ENCODE peak calls at places on chromosome 20, in nine cellular contexts. One of them, this sample, is unnamed.

GRCh38 chr20:15976047-15976731 is 597.1 kb downstream of the KIF16B start:
- DNase-seq in fibroblast of pulmonary artery: no peak
- DNase-seq in adrenal gland: no peak
- DNase-seq in A172: no peak
- DNase-seq in heart right ventricle: no peak
- DNase-seq in HEK293T: no peak
- DNase-seq in C1 segment of cervical spinal cord: no peak
- DNase-seq in foreskin fibroblast: no peak
- DNase-seq in NCI-H460: no peak
- DNase-seq in this sample: no peak

GRCh38 chr20:49384437-49385434 is 97.7 kb downstream of the KCNB1 start:
- DNase-seq in adrenal gland: peak
- DNase-seq in HEK293T: peak
- DNase-seq in NCI-H460: peak
- DNase-seq in fibroblast of pulmonary artery: peak
- DNase-seq in C1 segment of cervical spinal cord: peak
- DNase-seq in foreskin fibroblast: peak
- DNase-seq in A172: peak
- DNase-seq in heart right ventricle: peak
- DNase-seq in this sample: peak

GRCh38 chr20:1086273-1087213 is 31.9 kb upstream of the PSMF1 start:
- DNase-seq in foreskin fibroblast: no peak
- DNase-seq in HEK293T: no peak
- DNase-seq in NCI-H460: no peak
- DNase-seq in heart right ventricle: no peak
- DNase-seq in C1 segment of cervical spinal cord: no peak
- DNase-seq in fibroblast of pulmonary artery: no peak
- DNase-seq in adrenal gland: no peak
- DNase-seq in A172: no peak
- DNase-seq in this sample: no peak

GRCh38 chr20:57251344-57251743 is 15.1 kb downstream of the BMP7 start:
- DNase-seq in foreskin fibroblast: no peak
- DNase-seq in fibroblast of pulmonary artery: peak
- DNase-seq in A172: peak
- DNase-seq in NCI-H460: no peak
- DNase-seq in heart right ventricle: no peak
- DNase-seq in adrenal gland: peak
- DNase-seq in HEK293T: no peak
- DNase-seq in C1 segment of cervical spinal cord: no peak
- DNase-seq in this sample: no peak

GRCh38 chr20:5039255-5039657 is 37.9 kb upstream of the SLC23A2 start:
- DNase-seq in A172: no peak
- DNase-seq in foreskin fibroblast: no peak
- DNase-seq in NCI-H460: no peak
- DNase-seq in HEK293T: no peak
- DNase-seq in adrenal gland: no peak
- DNase-seq in fibroblast of pulmonary artery: no peak
- DNase-seq in C1 segment of cervical spinal cord: no peak
- DNase-seq in heart right ventricle: no peak
- DNase-seq in this sample: no peak

GRCh38 chr20:56437196-56437960 is 25.3 kb downstream of the CASS4 start:
- DNase-seq in adrenal gland: no peak
- DNase-seq in fibroblast of pulmonary artery: no peak
- DNase-seq in A172: no peak
- DNase-seq in heart right ventricle: no peak
- DNase-seq in foreskin fibroblast: no peak
- DNase-seq in C1 segment of cervical spinal cord: no peak
- DNase-seq in HEK293T: no peak
- DNase-seq in NCI-H460: no peak
- DNase-seq in this sample: no peak

GRCh38 chr20:58719971-58720371 is 27.4 kb downstream of the NPEPL1 start:
- DNase-seq in heart right ventricle: no peak
- DNase-seq in A172: no peak
- DNase-seq in adrenal gland: no peak
- DNase-seq in fibroblast of pulmonary artery: no peak
- DNase-seq in foreskin fibroblast: no peak
- DNase-seq in C1 segment of cervical spinal cord: no peak
- DNase-seq in HEK293T: no peak
- DNase-seq in NCI-H460: no peak
- DNase-seq in this sample: peak

GRCh38 chr20:14413835-14414234 is 76.4 kb upstream of the FLRT3 start:
- DNase-seq in heart right ventricle: no peak
- DNase-seq in fibroblast of pulmonary artery: no peak
- DNase-seq in adrenal gland: no peak
- DNase-seq in foreskin fibroblast: no peak
- DNase-seq in A172: no peak
- DNase-seq in C1 segment of cervical spinal cord: no peak
- DNase-seq in HEK293T: no peak
- DNase-seq in NCI-H460: no peak
- DNase-seq in this sample: no peak

GRCh38 chr20:54624701-54625472 is 149.5 kb downstream of the DOK5 start:
- DNase-seq in adrenal gland: no peak
- DNase-seq in C1 segment of cervical spinal cord: peak
- DNase-seq in A172: no peak
- DNase-seq in HEK293T: no peak
- DNase-seq in foreskin fibroblast: no peak
- DNase-seq in NCI-H460: no peak
- DNase-seq in fibroblast of pulmonary artery: peak
- DNase-seq in heart right ventricle: no peak
- DNase-seq in this sample: no peak

GRCh38 chr20:57600324-57601210 is 19.7 kb downstream of the ZBP1 start:
- DNase-seq in fibroblast of pulmonary artery: no peak
- DNase-seq in adrenal gland: no peak
- DNase-seq in HEK293T: no peak
- DNase-seq in C1 segment of cervical spinal cord: no peak
- DNase-seq in foreskin fibroblast: no peak
- DNase-seq in heart right ventricle: peak
- DNase-seq in NCI-H460: no peak
- DNase-seq in A172: no peak
- DNase-seq in this sample: no peak

GRCh38 chr20:26163890-26164289 is 467.2 kb upstream of the ZNF337 start:
- DNase-seq in adrenal gland: no peak
- DNase-seq in HEK293T: no peak
- DNase-seq in fibroblast of pulmonary artery: peak
- DNase-seq in heart right ventricle: no peak
- DNase-seq in A172: peak
- DNase-seq in foreskin fibroblast: peak
- DNase-seq in C1 segment of cervical spinal cord: no peak
- DNase-seq in NCI-H460: no peak
- DNase-seq in this sample: no peak

GRCh38 chr20:61566691-61567090 is 314.6 kb downstream of the CDH4 start:
- DNase-seq in heart right ventricle: no peak
- DNase-seq in HEK293T: no peak
- DNase-seq in fibroblast of pulmonary artery: no peak
- DNase-seq in A172: no peak
- DNase-seq in foreskin fibroblast: no peak
- DNase-seq in adrenal gland: no peak
- DNase-seq in NCI-H460: no peak
- DNase-seq in C1 segment of cervical spinal cord: no peak
- DNase-seq in this sample: no peak

GRCh38 chr20:34522969-34523871 is 7.0 kb downstream of the DYNLRB1 start:
- DNase-seq in A172: peak
- DNase-seq in heart right ventricle: no peak
- DNase-seq in fibroblast of pulmonary artery: peak
- DNase-seq in foreskin fibroblast: peak
- DNase-seq in HEK293T: peak
- DNase-seq in C1 segment of cervical spinal cord: peak
- DNase-seq in NCI-H460: peak
- DNase-seq in adrenal gland: peak
- DNase-seq in this sample: no peak

GRCh38 chr20:36093025-36093803 is 61.3 kb upstream of the EPB41L1 start:
- DNase-seq in HEK293T: no peak
- DNase-seq in heart right ventricle: peak
- DNase-seq in C1 segment of cervical spinal cord: no peak
- DNase-seq in adrenal gland: peak
- DNase-seq in NCI-H460: no peak
- DNase-seq in A172: no peak
- DNase-seq in fibroblast of pulmonary artery: peak
- DNase-seq in foreskin fibroblast: no peak
- DNase-seq in this sample: peak

GRCh38 chr20:3158968-3159431 is 665 bp downstream of the FASTKD5 start:
- DNase-seq in C1 segment of cervical spinal cord: no peak
- DNase-seq in fibroblast of pulmonary artery: peak
- DNase-seq in adrenal gland: no peak
- DNase-seq in HEK293T: no peak
- DNase-seq in A172: peak
- DNase-seq in NCI-H460: no peak
- DNase-seq in heart right ventricle: no peak
- DNase-seq in foreskin fibroblast: no peak
- DNase-seq in this sample: no peak

GRCh38 chr20:14049111-14049510 is 53.8 kb downstream of the MACROD2 start:
- DNase-seq in adrenal gland: no peak
- DNase-seq in HEK293T: no peak
- DNase-seq in fibroblast of pulmonary artery: no peak
- DNase-seq in A172: no peak
- DNase-seq in C1 segment of cervical spinal cord: no peak
- DNase-seq in foreskin fibroblast: no peak
- DNase-seq in NCI-H460: no peak
- DNase-seq in heart right ventricle: no peak
- DNase-seq in this sample: no peak

GRCh38 chr20:51985013-51985415 is 182.7 kb upstream of the SALL4 start:
- DNase-seq in foreskin fibroblast: peak
- DNase-seq in heart right ventricle: no peak
- DNase-seq in HEK293T: no peak
- DNase-seq in fibroblast of pulmonary artery: peak
- DNase-seq in NCI-H460: peak
- DNase-seq in C1 segment of cervical spinal cord: no peak
- DNase-seq in adrenal gland: peak
- DNase-seq in A172: peak
- DNase-seq in this sample: no peak

GRCh38 chr20:34946661-34947060 is 8.9 kb downstream of the GSS start:
- DNase-seq in A172: no peak
- DNase-seq in heart right ventricle: no peak
- DNase-seq in C1 segment of cervical spinal cord: no peak
- DNase-seq in foreskin fibroblast: no peak
- DNase-seq in fibroblast of pulmonary artery: no peak
- DNase-seq in adrenal gland: no peak
- DNase-seq in NCI-H460: no peak
- DNase-seq in HEK293T: no peak
- DNase-seq in this sample: no peak

GRCh38 chr20:58069796-58070663 is 158.4 kb downstream of the ANKRD60 start:
- DNase-seq in HEK293T: no peak
- DNase-seq in foreskin fibroblast: no peak
- DNase-seq in fibroblast of pulmonary artery: no peak
- DNase-seq in C1 segment of cervical spinal cord: no peak
- DNase-seq in NCI-H460: no peak
- DNase-seq in adrenal gland: no peak
- DNase-seq in A172: no peak
- DNase-seq in heart right ventricle: no peak
- DNase-seq in this sample: no peak

GRCh38 chr20:19213946-19214490 is 1.6 kb downstream of the SLC24A3 start:
- DNase-seq in HEK293T: no peak
- DNase-seq in C1 segment of cervical spinal cord: no peak
- DNase-seq in fibroblast of pulmonary artery: no peak
- DNase-seq in A172: no peak
- DNase-seq in foreskin fibroblast: no peak
- DNase-seq in NCI-H460: no peak
- DNase-seq in heart right ventricle: no peak
- DNase-seq in adrenal gland: no peak
- DNase-seq in this sample: no peak

GRCh38 chr20:24722586-24722985 is 226.5 kb upstream of the CST7 start:
- DNase-seq in A172: no peak
- DNase-seq in adrenal gland: no peak
- DNase-seq in foreskin fibroblast: no peak
- DNase-seq in C1 segment of cervical spinal cord: no peak
- DNase-seq in NCI-H460: no peak
- DNase-seq in heart right ventricle: no peak
- DNase-seq in HEK293T: no peak
- DNase-seq in fibroblast of pulmonary artery: no peak
- DNase-seq in this sample: no peak

This sample was measured in heart left ventricle.